ENCODE peak calls at places on chromosomes 7 and 10, in five cellular contexts. One of them, this sample, is unnamed.

GRCh38 chr10:48390933-48391845 is 84.7 kb downstream of the MAPK8 start:
- DNase-seq in T1000: no peak
- DNase-seq in ecto neural progenitor cell: no peak
- DNase-seq in frontal cortex: no peak
- DNase-seq in T follicular helper cell: no peak
- DNase-seq in this sample: no peak

GRCh38 chr10:131580674-131581073 is 269.2 kb upstream of the TCERG1L start:
- DNase-seq in T1000: no peak
- DNase-seq in ecto neural progenitor cell: peak
- DNase-seq in frontal cortex: no peak
- DNase-seq in T follicular helper cell: no peak
- DNase-seq in this sample: peak

GRCh38 chr10:125709553-125710266 is 9.8 kb upstream of the EDRF1 start:
- DNase-seq in T1000: no peak
- DNase-seq in ecto neural progenitor cell: no peak
- DNase-seq in frontal cortex: no peak
- DNase-seq in T follicular helper cell: no peak
- DNase-seq in this sample: no peak

GRCh38 chr10:35421553-35422178 is 85.4 kb downstream of the CCNY start:
- DNase-seq in T1000: peak
- DNase-seq in ecto neural progenitor cell: no peak
- DNase-seq in frontal cortex: peak
- DNase-seq in T follicular helper cell: no peak
- DNase-seq in this sample: no peak

GRCh38 chr10:79444243-79445119 is 943 bp downstream of the ZCCHC24 start:
- DNase-seq in T1000: peak
- DNase-seq in ecto neural progenitor cell: peak
- DNase-seq in frontal cortex: no peak
- DNase-seq in T follicular helper cell: peak
- DNase-seq in this sample: no peak

GRCh38 chr7:36723951-36724664 is at the start of gene AOAH:
- DNase-seq in T1000: no peak
- DNase-seq in ecto neural progenitor cell: no peak
- DNase-seq in frontal cortex: no peak
- DNase-seq in T follicular helper cell: peak
- DNase-seq in this sample: no peak

GRCh38 chr10:71015674-71016073 is 127.3 kb upstream of the PCBD1 start:
- DNase-seq in T1000: no peak
- DNase-seq in ecto neural progenitor cell: no peak
- DNase-seq in frontal cortex: no peak
- DNase-seq in T follicular helper cell: no peak
- DNase-seq in this sample: no peak

GRCh38 chr7:129212126-129212525 is 12.7 kb upstream of the AHCYL2 start:
- DNase-seq in T1000: no peak
- DNase-seq in ecto neural progenitor cell: no peak
- DNase-seq in frontal cortex: no peak
- DNase-seq in T follicular helper cell: no peak
- DNase-seq in this sample: no peak

GRCh38 chr10:85105614-85106013 is 777.2 kb downstream of the CCSER2 start:
- DNase-seq in T1000: no peak
- DNase-seq in ecto neural progenitor cell: peak
- DNase-seq in frontal cortex: no peak
- DNase-seq in T follicular helper cell: no peak
- DNase-seq in this sample: no peak

GRCh38 chr10:4704034-4704545 is 121.9 kb upstream of the AKR1E2 start:
- DNase-seq in T1000: no peak
- DNase-seq in ecto neural progenitor cell: no peak
- DNase-seq in frontal cortex: no peak
- DNase-seq in T follicular helper cell: no peak
- DNase-seq in this sample: no peak

GRCh38 chr10:105611244-105611798 is 970.2 kb downstream of the SORCS3 start:
- DNase-seq in T1000: no peak
- DNase-seq in ecto neural progenitor cell: no peak
- DNase-seq in frontal cortex: no peak
- DNase-seq in T follicular helper cell: no peak
- DNase-seq in this sample: no peak

GRCh38 chr10:69936091-69936490 is 116.6 kb upstream of the MACROH2A2 start:
- DNase-seq in T1000: no peak
- DNase-seq in ecto neural progenitor cell: no peak
- DNase-seq in frontal cortex: no peak
- DNase-seq in T follicular helper cell: no peak
- DNase-seq in this sample: no peak